ENCODE peak calls at places on chromosomes 11 and 22, in eight cellular contexts. S is lower leg skin, T is H54, D is IMR-90, C is testis, O is breast epithelium, G is transverse colon, Q is Peyer's patch. F is an unnamed sample.

GRCh38 chr22:37442537-37442936 is 15.3 kb upstream of the ELFN2 start:
- DNase-seq in C (no peak), G (no peak), O (no peak), D (peak; percentile 45), S (no peak), Q (no peak), T (no peak), F (no peak)

GRCh38 chr22:40560551-40560950 is 76.0 kb downstream of the MRTFA start:
- DNase-seq in C (no peak), Q (no peak), S (no peak), G (no peak), T (no peak), O (no peak), D (peak; percentile 65), F (peak; percentile 68)

GRCh38 chr22:32584650-32585049 is 110.0 kb downstream of the FBXO7 start:
- DNase-seq in C (no peak), Q (peak; percentile 18), D (peak; percentile 64), T (no peak), O (no peak), S (no peak), G (no peak), F (no peak)

GRCh38 chr11:126139541-126140091 is 71.8 kb downstream of the RPUSD4 start:
- DNase-seq in T (no peak), O (no peak), G (no peak), C (peak; percentile 63), Q (no peak), D (peak; percentile 53), S (no peak), F (no peak)

GRCh38 chr11:82899957-82900276 is 313 bp downstream of the PRCP start:
- DNase-seq in D (no peak), Q (no peak), S (no peak), C (no peak), O (no peak), T (no peak), G (no peak), F (no peak)

GRCh38 chr11:67290801-67291200 is 1.7 kb downstream of the ANKRD13D start:
- DNase-seq in C (no peak), Q (no peak), D (no peak), T (no peak), O (no peak), G (no peak), S (no peak), F (no peak)

GRCh38 chr11:27934830-27935145 is 173.2 kb downstream of the KIF18A start:
- DNase-seq in S (no peak), Q (no peak), C (no peak), G (no peak), T (peak; percentile 54), D (peak; percentile 98), O (no peak), F (no peak)

GRCh38 chr11:17013548-17014320 is 480 bp downstream of the PLEKHA7 start:
- DNase-seq in O (no peak), T (no peak), S (no peak), D (no peak), G (peak; percentile 56), Q (peak; percentile 65), C (peak; percentile 28), F (no peak)

GRCh38 chr11:125082611-125083311 is 19.7 kb downstream of the SLC37A2 start:
- DNase-seq in S (no peak), T (peak; percentile 66), G (no peak), Q (no peak), D (peak; percentile 88), C (no peak), O (no peak), F (no peak)

GRCh38 chr22:36320553-36320952 is 67.2 kb downstream of the MYH9 start:
- DNase-seq in O (no peak), S (no peak), Q (no peak), T (no peak), C (no peak), D (no peak), G (no peak), F (no peak)

GRCh38 chr11:111528557-111528956 is 12.0 kb upstream of the LAYN start:
- DNase-seq in G (no peak), S (no peak), C (no peak), Q (no peak), O (no peak), T (no peak), D (peak; percentile 24), F (no peak)

GRCh38 chr11:132563050-132563449 is 969.3 kb downstream of the OPCML start:
- DNase-seq in T (no peak), G (no peak), S (no peak), D (no peak), C (no peak), Q (no peak), O (no peak), F (no peak)

GRCh38 chr11:118872403-118872821 is 11.3 kb upstream of the CXCR5 start:
- DNase-seq in D (no peak), T (no peak), C (peak; percentile 28), O (no peak), S (no peak), G (peak; percentile 43), Q (peak; percentile 82), F (no peak)

GRCh38 chr11:8983552-8983951 is 19.3 kb upstream of the TMEM9B start:
- DNase-seq in O (no peak), S (no peak), D (no peak), C (no peak), T (no peak), G (no peak), Q (no peak), F (no peak)

GRCh38 chr11:11972942-11973341 is 35.5 kb downstream of the DKK3 start:
- DNase-seq in T (no peak), D (no peak), C (no peak), S (no peak), O (no peak), G (no peak), Q (no peak), F (no peak)

GRCh38 chr11:112012877-112013276 is 12.3 kb upstream of the DLAT start:
- DNase-seq in G (no peak), Q (no peak), C (no peak), T (no peak), D (peak; percentile 52), O (no peak), S (no peak), F (peak; percentile 83)

GRCh38 chr22:44440224-44441160 is 57.5 kb downstream of the RTL6 start:
- DNase-seq in G (no peak), D (no peak), O (no peak), C (no peak), Q (peak; percentile 40), S (no peak), T (no peak), F (no peak)

GRCh38 chr22:37636186-37636948 is 3.1 kb upstream of the SH3BP1 start:
- DNase-seq in O (no peak), S (no peak), G (peak; percentile 51), C (no peak), D (peak; percentile 75), Q (peak; percentile 82), T (no peak), F (peak; percentile 15)

GRCh38 chr11:106989056-106989455 is 29.2 kb downstream of the GUCY1A2 start:
- DNase-seq in T (no peak), S (no peak), C (no peak), D (peak; percentile 3), O (no peak), G (no peak), Q (no peak), F (no peak)

DNA sequence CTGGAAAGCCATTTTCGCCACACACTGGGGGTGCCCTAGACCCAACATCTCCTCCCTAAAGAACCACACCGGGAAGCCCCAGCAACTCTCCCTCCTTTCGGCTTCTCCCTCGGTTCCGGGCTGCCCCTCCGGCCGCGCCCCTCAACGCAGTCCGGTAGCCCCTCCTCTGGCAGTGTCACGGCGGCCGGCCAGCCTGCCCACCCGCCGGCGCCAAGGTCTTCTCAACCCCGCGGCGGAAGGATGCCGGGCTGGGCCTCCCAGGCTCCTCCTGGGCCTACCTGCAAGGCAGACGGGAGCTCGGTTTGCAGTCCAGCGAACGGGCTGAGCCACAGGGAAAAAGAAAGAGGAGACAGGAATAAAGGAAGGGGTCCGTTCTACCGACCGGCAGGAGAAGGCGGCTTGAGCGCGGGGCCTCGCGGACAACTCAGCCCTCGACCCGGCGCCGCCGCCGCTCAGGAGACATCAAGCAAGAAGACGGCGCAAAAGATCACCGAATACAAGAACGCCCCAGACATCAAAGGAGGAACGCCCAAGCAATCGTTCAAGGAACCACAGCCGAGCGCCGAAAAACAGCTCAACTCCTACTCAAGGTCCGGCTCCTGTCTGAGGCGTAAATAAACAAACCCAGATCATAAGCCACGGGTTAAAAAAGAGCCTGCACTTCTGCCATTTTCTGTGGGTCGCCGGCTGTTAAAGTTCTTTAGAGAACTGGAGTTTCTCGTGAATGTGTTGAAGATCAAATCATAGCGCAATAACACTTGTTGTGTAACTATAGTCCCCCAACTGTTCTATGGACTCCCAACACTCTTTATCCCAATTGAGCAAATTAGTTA is at the start of gene AMBRA1:
- DNase-seq in O (peak; percentile 82), G (peak; percentile 91), Q (peak; percentile 93), S (peak; percentile 89), D (peak; percentile 92), T (peak; percentile 72), C (peak; percentile 97), F (peak; percentile 95)
- TF ChIP-seq POLR2A in O (peak; percentile 20), G (peak; percentile 70), Q (peak; percentile 70), S (no peak), D (peak; percentile 75), T (peak; percentile 70), C (no peak), F (peak; percentile 78)

DNA sequence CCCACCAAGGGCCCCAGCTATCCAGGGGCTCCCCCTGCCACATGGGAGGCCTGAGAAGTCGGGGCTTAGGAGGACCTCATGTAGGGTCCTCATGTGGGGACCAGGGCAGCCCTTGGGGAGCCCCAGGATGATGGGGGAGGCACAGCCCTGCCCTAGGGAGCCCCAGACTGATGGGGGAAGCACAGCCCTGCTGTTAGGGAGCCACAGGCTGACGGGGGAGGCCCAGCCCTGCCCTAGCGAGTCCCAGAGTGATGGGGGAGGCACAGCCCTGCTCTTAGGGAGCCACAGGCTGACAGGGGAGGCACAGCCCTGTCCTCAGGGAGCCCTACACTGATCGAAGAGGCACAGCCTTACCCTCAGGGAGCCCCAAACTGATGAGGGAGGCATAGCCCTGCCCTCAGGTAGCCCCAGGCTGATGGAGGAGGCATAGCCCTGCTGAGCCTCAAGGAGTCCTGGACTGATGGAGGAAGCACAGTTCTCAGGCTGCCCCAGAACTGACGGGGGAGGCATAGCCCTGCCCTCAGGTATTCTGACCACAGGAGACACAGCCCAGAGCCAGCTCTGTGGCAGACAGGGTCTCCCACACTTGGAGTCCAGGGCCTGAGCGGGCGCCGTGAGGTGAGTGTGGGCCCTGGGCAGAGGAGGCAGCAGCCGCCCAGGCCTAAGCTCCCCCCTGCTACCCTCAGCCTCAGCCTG is 10.8 kb downstream of the PRR33 start:
- DNase-seq in G (no peak), Q (peak; percentile 38), O (no peak), T (no peak), S (no peak), D (no peak), C (no peak), F (no peak)
- TF ChIP-seq POLR2A in G (no peak), Q (no peak), O (no peak), T (no peak), S (no peak), D (no peak), C (no peak), F (no peak)

GRCh38 chr11:65325435-65325834 is 8.2 kb upstream of the DPF2 start:
- DNase-seq in S (no peak), T (no peak), G (no peak), C (no peak), Q (no peak), O (no peak), D (no peak), F (no peak)
- TF ChIP-seq POLR2A in S (no peak), T (no peak), G (no peak), C (no peak), Q (no peak), O (no peak), D (peak; percentile 75), F (no peak)

DNA sequence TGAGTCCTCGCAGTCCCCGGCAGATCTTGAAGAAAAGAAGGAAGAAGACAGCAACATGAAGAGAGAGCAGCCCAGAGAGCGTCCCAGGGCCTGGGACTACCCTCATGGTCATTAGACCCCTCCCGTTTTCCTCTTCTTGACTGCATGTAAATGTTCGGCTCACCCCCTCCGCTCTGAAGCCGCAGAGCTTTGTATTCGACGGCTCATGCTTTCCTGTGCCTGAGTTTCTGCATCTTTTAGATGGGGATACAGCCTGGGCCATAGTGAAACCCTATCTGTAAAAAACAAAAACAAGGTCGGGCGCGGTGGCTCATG is 7.7 kb downstream of the USP18 start:
- DNase-seq in C (no peak), Q (no peak), T (no peak), D (no peak), G (no peak), O (no peak), S (no peak), F (no peak)
- TF ChIP-seq POLR2A in C (no peak), Q (no peak), T (no peak), D (no peak), G (no peak), O (no peak), S (no peak), F (no peak)